ENCODE peak calls at places on chromosome 1, in six cellular contexts. D, B, K, Z, I and C are unnamed samples.

GRCh38 chr1:174058639-174059038 is 36.5 kb upstream of the RC3H1 start:
- DNase-seq in D (no peak), I (no peak), B (no peak), K (no peak), Z (peak), C (no peak)

GRCh38 chr1:248686815-248687214 is 15.8 kb downstream of the OR14I1 start:
- DNase-seq in I (peak), B (no peak), Z (no peak), K (no peak), D (no peak), C (peak)

GRCh38 chr1:45876000-45876399 is 72.6 kb downstream of the MAST2 start:
- DNase-seq in Z (no peak), B (no peak), D (no peak), I (no peak), K (no peak), C (no peak)

GRCh38 chr1:170583186-170583585 is 51.2 kb downstream of the GORAB start:
- DNase-seq in D (no peak), Z (no peak), I (no peak), B (no peak), K (no peak), C (no peak)

GRCh38 chr1:219498666-219499065 is 114.2 kb downstream of the ZC3H11B start:
- DNase-seq in K (peak), I (no peak), Z (peak), B (no peak), D (no peak), C (peak)

GRCh38 chr1:203278087-203278884 is 27.0 kb upstream of the BTG2 start:
- DNase-seq in I (no peak), B (no peak), D (peak), Z (peak), K (peak), C (peak)

GRCh38 chr1:193471981-193472380 is 285.6 kb upstream of the B3GALT2 start:
- DNase-seq in Z (no peak), I (no peak), B (no peak), D (no peak), K (no peak), C (no peak)

GRCh38 chr1:212457740-212458338 is 25.1 kb downstream of the NENF start:
- DNase-seq in B (no peak), D (no peak), K (peak), Z (peak), I (peak), C (peak)

GRCh38 chr1:118247593-118247992 is 62.6 kb upstream of the SPAG17 start:
- DNase-seq in B (no peak), I (no peak), K (no peak), D (peak), Z (peak), C (no peak)

GRCh38 chr1:226083303-226084101 is 21.0 kb downstream of the H3-3A start:
- DNase-seq in B (peak), Z (peak), K (no peak), I (peak), D (peak), C (peak)

GRCh38 chr1:157512036-157512969 is 40.0 kb downstream of the FCRL5 start:
- DNase-seq in I (no peak), D (no peak), K (no peak), Z (no peak), B (no peak), C (peak)

GRCh38 chr1:43776043-43776761 is 68.9 kb downstream of the ST3GAL3 start:
- DNase-seq in K (peak), Z (peak), I (no peak), B (no peak), D (no peak), C (no peak)

GRCh38 chr1:67393240-67393639 is 37.0 kb downstream of the SERBP1 start:
- DNase-seq in D (no peak), K (no peak), I (no peak), Z (no peak), B (no peak), C (no peak)